ENCODE peak calls at places on chromosomes 2 and 18, in four cellular contexts. N is right lobe of liver, O is lung, H is GM23338. W is an unnamed sample. For H3K4me1, the result is how much of the 10 kb centered on the place peaks cover.

GRCh38 chr2:10433948-10434884 is 13.9 kb downstream of the ODC1 start:
- DNase-seq in O (no peak), N (no peak), H (no peak), W (no peak)

GRCh38 chr18:48613589-48613988 is 74.8 kb downstream of the CTIF start:
- DNase-seq in H (peak), N (no peak), O (no peak), W (peak)

GRCh38 chr2:20110383-20110782 is 59.0 kb upstream of the LAPTM4A start:
- DNase-seq in H (no peak), N (no peak), O (no peak), W (no peak)

GRCh38 chr18:5894613-5895299 is 566 bp downstream of the TMEM200C start:
- DNase-seq in H (peak), N (peak), O (no peak), W (no peak)

GRCh38 chr2:186485576-186485870 is 537 bp upstream of the ZC3H15 start:
- DNase-seq in H (no peak), N (no peak), O (no peak), W (no peak)

GRCh38 chr2:108855194-108855593 is 68.6 kb downstream of the CCDC138 start:
- DNase-seq in O (no peak), N (no peak), H (peak), W (no peak)

GRCh38 chr2:133717497-133717896 is 149.2 kb upstream of the NCKAP5 start:
- DNase-seq in N (no peak), O (no peak), H (no peak), W (no peak)

GRCh38 chr2:234146087-234146826 is 95.8 kb downstream of the SPP2 start:
- DNase-seq in H (no peak), O (no peak), N (no peak), W (no peak)

GRCh38 chr2:164692958-164693357 is 71.7 kb upstream of the GRB14 start:
- DNase-seq in N (no peak), O (no peak), H (no peak), W (no peak)

GRCh38 chr2:238024986-238025385 is 35.8 kb upstream of the SCLY start:
- DNase-seq in N (no peak), O (no peak), H (no peak), W (no peak)

GRCh38 chr18:63924551-63924950 is 16.8 kb downstream of the SERPINB10 start:
- DNase-seq in O (no peak), H (no peak), N (no peak), W (no peak)

GRCh38 chr2:240432820-240433801 is 2.4 kb upstream of the GPC1 start:
- DNase-seq in O (no peak), N (peak), H (no peak), W (no peak)

GRCh38 chr18:37124511-37124910 is 295.6 kb downstream of the KIAA1328 start:
- DNase-seq in O (no peak), N (no peak), H (no peak), W (no peak)

GRCh38 chr18:48031011-48031480 is 100.6 kb upstream of the SMAD2 start:
- DNase-seq in N (peak), O (peak), H (peak), W (no peak)

GRCh38 chr18:36830141-36830495 is 1.2 kb downstream of the KIAA1328 start:
- DNase-seq in O (no peak), N (no peak), H (no peak), W (no peak)

GRCh38 chr2:201260302-201260800 is at the start of gene CASP8:
- DNase-seq in O (peak), N (peak), H (no peak), W (no peak)

DNA sequence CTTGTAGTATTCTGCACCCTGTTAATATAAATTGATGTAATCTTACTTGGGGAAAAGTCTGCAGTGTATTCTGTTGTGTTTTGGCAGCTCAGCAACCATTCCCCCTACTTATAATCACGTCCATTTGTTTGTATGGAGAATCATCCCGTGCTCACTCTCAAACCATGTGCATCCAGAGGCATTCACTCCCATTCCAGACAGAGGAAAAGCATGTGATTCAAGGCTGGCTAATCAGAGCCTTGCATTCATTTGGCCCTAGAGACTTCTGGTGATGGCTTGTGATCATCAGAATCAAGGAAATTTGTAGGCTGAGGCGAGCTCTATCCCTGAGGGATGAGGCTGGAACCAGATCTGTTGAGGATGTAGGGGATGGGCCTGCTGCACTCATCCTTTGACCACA is 5.1 kb upstream of the WIPF1 start:
- DNase-seq in N (no peak), O (no peak), H (no peak), W (no peak)
- H3K4me1 ChIP-seq in N (under half), O (under half), H (under half), W (under half)

GRCh38 chr2:27322301-27322765 is 564 bp downstream of the MPV17 start:
- DNase-seq in H (peak), O (no peak), N (peak), W (no peak)

GRCh38 chr2:27322766-27323591 is at the start of gene MPV17:
- DNase-seq in N (peak), O (peak), H (peak), W (peak)

GRCh38 chr2:27324720-27325119 is 1.8 kb upstream of the MPV17 start:
- DNase-seq in N (no peak), H (no peak), O (no peak), W (no peak)

GRCh38 chr2:27323592-27324285 is 842 bp upstream of the MPV17 start:
- DNase-seq in N (no peak), H (peak), O (no peak), W (no peak)

GRCh38 chr2:27320958-27321543 is 1.8 kb downstream of the MPV17 start:
- DNase-seq in H (peak), N (peak), O (peak), W (peak)
- H3K4me3 ChIP-seq in H (no peak), N (no peak), O (no peak), W (no peak)

GRCh38 chr18:76686737-76687231 is 135.6 kb upstream of the ZNF236 start:
- DNase-seq in N (peak), H (peak), O (peak), W (peak)

GRCh38 chr18:76687271-76688006 is 134.9 kb upstream of the ZNF236 start:
- DNase-seq in O (no peak), N (no peak), H (no peak), W (no peak)

GRCh38 chr18:76691800-76692199 is 130.6 kb upstream of the ZNF236 start:
- DNase-seq in O (no peak), N (no peak), H (no peak), W (no peak)

GRCh38 chr18:76688724-76689472 is 133.5 kb upstream of the ZNF236 start:
- DNase-seq in N (no peak), O (no peak), H (no peak), W (no peak)

GRCh38 chr18:76689646-76690264 is 132.6 kb upstream of the ZNF236 start:
- DNase-seq in N (no peak), H (peak), O (no peak), W (no peak)
- TF ChIP-seq CTCF in N (no peak), H (peak), O (no peak), W (no peak)

DNA sequence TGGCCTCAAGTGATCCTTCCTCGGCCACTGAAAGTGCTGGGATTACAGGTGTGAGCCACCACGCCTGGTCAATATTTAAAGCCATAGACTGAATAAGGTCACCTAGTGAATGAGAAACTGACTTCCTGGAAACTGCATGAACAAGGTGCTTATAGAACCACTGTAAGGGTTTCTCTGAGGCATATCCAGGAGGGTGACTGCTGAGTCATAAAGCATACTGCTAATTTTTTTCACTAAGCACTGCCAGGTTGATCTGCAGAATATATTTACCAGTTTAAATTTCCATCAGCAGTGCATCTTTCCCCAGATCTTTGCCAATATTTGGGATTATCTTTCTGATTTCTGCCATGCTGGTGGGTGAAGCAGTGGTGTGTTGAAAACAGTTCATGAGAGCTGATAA is 4.3 kb upstream of the CLIP4 start:
- DNase-seq in N (no peak), H (no peak), O (no peak), W (no peak)
- H3K4me1 ChIP-seq in N (under half), H (under half), O (under half), W (under half)

GRCh38 chr2:95297639-95298395 is 670 bp downstream of the KCNIP3 start:
- DNase-seq in H (no peak), O (no peak), N (no peak), W (no peak)
- H3K4me3 ChIP-seq in H (peak), O (no peak), N (no peak), W (peak)

GRCh38 chr18:21745234-21745633 is 4.6 kb downstream of the MIB1 start:
- DNase-seq in O (no peak), N (no peak), H (peak), W (no peak)
- TF ChIP-seq CTCF in O (no peak), N (no peak), H (peak), W (no peak)

GRCh38 chr18:60163622-60164021 is 209.0 kb downstream of the MC4R start:
- DNase-seq in H (no peak), N (no peak), O (no peak), W (no peak)
- H3K4me1 ChIP-seq in H (under half), N (under half), O (under half), W (under half)

DNA sequence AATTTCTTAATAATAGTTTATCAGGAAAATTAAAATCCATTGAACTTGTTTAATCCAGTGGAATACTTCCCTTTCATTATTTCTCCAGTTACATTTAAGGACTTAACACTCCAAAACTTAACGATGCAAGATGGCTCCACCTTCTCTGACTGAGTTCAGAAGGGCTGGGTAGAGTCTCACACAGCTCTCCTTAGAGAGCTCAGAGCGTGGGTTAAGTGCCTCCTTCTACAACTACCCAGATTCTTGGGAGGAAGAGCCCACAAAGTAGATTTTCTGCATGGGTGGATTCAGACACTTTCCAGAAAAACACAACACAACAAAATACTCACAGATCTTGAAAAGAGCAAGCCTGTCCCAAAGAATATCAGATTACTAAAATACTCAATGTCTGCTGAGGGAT is 130.6 kb downstream of the THADA start:
- DNase-seq in O (no peak), N (no peak), H (no peak), W (no peak)
- H3K4me3 ChIP-seq in O (no peak), N (no peak), H (no peak), W (no peak)

W was measured in right atrium auricular region.